ENCODE peak calls at places on chromosome 7, in six cellular contexts. O, H, K, E, X and C are unnamed samples.

GRCh38 chr7:19139706-19140327 is 5.4 kb downstream of the FERD3L start:
- DNase-seq in O (no peak), H (no peak), K (no peak), E (no peak), X (no peak), C (no peak)

GRCh38 chr7:18866359-18867036 is 250.9 kb downstream of the TWIST1 start:
- DNase-seq in O (no peak), H (peak), K (peak), E (peak), X (peak), C (peak)

GRCh38 chr7:25665903-25666670 is 437.8 kb upstream of the NPVF start:
- DNase-seq in O (no peak), H (no peak), K (no peak), E (no peak), X (no peak), C (no peak)

GRCh38 chr7:140587243-140587642 is 53.4 kb downstream of the DENND2A start:
- DNase-seq in O (no peak), H (no peak), K (no peak), E (no peak), X (no peak), C (no peak)

GRCh38 chr7:40199076-40199802 is 64.4 kb downstream of the SUGCT start:
- DNase-seq in O (no peak), H (no peak), K (no peak), E (peak), X (no peak), C (no peak)

GRCh38 chr7:99558306-99559275 is at the start of gene ZNF655:
- DNase-seq in O (peak), H (peak), K (peak), E (peak), X (peak), C (peak)

GRCh38 chr7:108824840-108825540 is 255.3 kb downstream of the DNAJB9 start:
- DNase-seq in O (no peak), H (no peak), K (no peak), E (peak), X (no peak), C (no peak)

GRCh38 chr7:99407849-99408346 is 499 bp downstream of the PDAP1 start:
- DNase-seq in O (no peak), H (peak), K (no peak), E (peak), X (peak), C (no peak)

GRCh38 chr7:30896783-30897617 is 14.7 kb upstream of the AQP1 start:
- DNase-seq in O (peak), H (no peak), K (no peak), E (no peak), X (peak), C (no peak)

GRCh38 chr7:36147361-36147760 is 5.7 kb upstream of the EEPD1 start:
- DNase-seq in O (no peak), H (no peak), K (no peak), E (no peak), X (no peak), C (no peak)

GRCh38 chr7:130444230-130444629 is 3.4 kb upstream of the CEP41 start:
- DNase-seq in O (no peak), H (no peak), K (no peak), E (peak), X (no peak), C (no peak)

GRCh38 chr7:130440527-130441365 is at the start of gene CEP41:
- DNase-seq in O (peak), H (peak), K (peak), E (peak), X (peak), C (peak)

GRCh38 chr7:130441408-130441854 is 615 bp upstream of the CEP41 start:
- DNase-seq in O (no peak), H (no peak), K (no peak), E (no peak), X (peak), C (no peak)

GRCh38 chr7:130446285-130446684 is 5.5 kb upstream of the CEP41 start:
- DNase-seq in O (no peak), H (no peak), K (no peak), E (no peak), X (no peak), C (no peak)

DNA sequence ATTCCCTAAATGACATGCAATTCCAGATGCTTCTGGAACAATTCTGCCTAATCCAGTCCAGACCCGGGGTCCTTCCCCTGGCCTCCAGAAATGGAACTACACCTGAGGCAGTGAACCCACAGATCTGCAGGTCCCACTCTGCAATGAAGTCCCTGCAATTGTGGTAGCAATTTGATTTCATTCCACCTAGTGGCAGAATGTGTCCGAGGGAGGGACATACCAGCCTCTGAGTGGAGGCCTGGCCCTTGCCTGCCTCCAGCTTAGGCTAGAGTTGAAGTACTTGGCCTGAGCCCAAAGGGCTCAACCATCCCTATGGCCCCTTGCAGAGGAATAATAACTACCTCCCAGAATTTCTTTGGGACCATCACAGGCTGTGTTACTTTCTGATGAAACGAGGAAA is 4.2 kb upstream of the CEP41 start:
- DNase-seq in O (no peak), H (no peak), K (no peak), E (no peak), X (no peak), C (no peak)
- TF ChIP-seq CTCF in O (no peak), H (no peak), K (no peak), E (peak), X (no peak), C (no peak)

GRCh38 chr7:50310361-50310760 is 5.8 kb downstream of the IKZF1 start:
- DNase-seq in O (no peak), H (no peak), K (no peak), E (no peak), X (no peak), C (no peak)
- TF ChIP-seq CTCF in O (no peak), H (no peak), K (no peak), E (no peak), X (no peak), C (no peak)

GRCh38 chr7:32062150-32062549 is 8.1 kb downstream of the PDE1C start:
- DNase-seq in O (no peak), H (no peak), K (no peak), E (peak), X (peak), C (no peak)
- TF ChIP-seq CTCF in O (peak), H (no peak), K (peak), E (peak), X (peak), C (peak)

DNA sequence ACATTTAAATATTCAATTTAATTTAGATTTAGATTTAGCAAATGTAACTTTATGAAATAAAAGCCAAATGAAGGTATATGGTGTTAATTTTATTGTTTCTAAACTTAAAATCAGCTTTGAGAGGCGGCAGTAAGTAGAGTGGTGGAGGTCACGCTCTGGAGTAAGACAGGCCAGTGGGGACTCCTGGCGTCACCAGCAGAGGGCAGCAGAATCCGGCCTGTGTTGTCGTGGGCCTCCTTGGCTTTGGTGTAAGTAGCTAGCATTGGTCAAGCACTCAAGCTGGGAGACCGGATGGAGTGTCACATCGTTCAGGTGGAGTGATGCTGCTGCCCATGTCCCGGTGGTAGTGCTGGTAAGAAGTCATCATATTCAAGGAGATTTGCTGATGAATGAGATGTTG is 98.7 kb upstream of the DNAJB6 start:
- DNase-seq in O (no peak), H (no peak), K (no peak), E (no peak), X (no peak), C (no peak)
- TF ChIP-seq CTCF in O (peak), H (no peak), K (peak), E (peak), X (no peak), C (no peak)

DNA sequence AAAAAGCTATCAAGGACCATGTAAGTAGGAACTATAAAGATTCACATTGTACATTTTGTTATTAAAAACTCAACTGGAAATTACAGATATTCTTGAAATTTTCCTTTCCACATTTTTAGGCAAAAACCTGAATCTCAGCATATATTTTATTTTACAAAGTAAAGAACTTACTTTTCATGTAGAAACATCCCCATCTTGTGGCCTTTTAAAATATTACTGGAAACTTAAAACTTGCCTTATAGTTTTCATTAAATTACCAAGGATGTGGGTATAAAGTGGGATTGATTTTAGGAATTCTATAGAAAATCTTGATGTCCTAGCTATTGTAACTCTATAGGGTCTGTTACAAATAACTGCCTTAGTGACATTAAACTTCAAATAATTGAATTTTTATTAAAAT is 10.6 kb downstream of the DBF4 start:
- DNase-seq in O (no peak), H (no peak), K (no peak), E (peak), X (no peak), C (no peak)
- TF ChIP-seq CTCF in O (peak), H (no peak), K (peak), E (peak), X (peak), C (peak)